ENCODE peak calls at places on chromosomes 13 and 19, in five cellular contexts. One of them, this sample, is unnamed.

GRCh38 chr13:106302011-106302410 is 233.5 kb downstream of the EFNB2 start:
- DNase-seq in body of pancreas: no peak
- DNase-seq in mesenchymal stem cell: no peak
- DNase-seq in neuronal stem cell: no peak
- DNase-seq in AG04450: no peak
- DNase-seq in this sample: no peak

GRCh38 chr13:105972306-105972721 is 563.1 kb downstream of the EFNB2 start:
- DNase-seq in body of pancreas: no peak
- DNase-seq in mesenchymal stem cell: no peak
- DNase-seq in neuronal stem cell: no peak
- DNase-seq in AG04450: no peak
- DNase-seq in this sample: no peak

GRCh38 chr13:75789451-75790197 is 153.5 kb downstream of the LMO7 start:
- DNase-seq in body of pancreas: no peak
- DNase-seq in mesenchymal stem cell: no peak
- DNase-seq in neuronal stem cell: no peak
- DNase-seq in AG04450: no peak
- DNase-seq in this sample: no peak

GRCh38 chr13:102606537-102607309 is 9.9 kb downstream of the TPP2 start:
- DNase-seq in body of pancreas: no peak
- DNase-seq in mesenchymal stem cell: no peak
- DNase-seq in neuronal stem cell: no peak
- DNase-seq in AG04450: no peak
- DNase-seq in this sample: no peak

GRCh38 chr13:103638706-103639105 is 572.5 kb upstream of the SLC10A2 start:
- DNase-seq in body of pancreas: no peak
- DNase-seq in mesenchymal stem cell: no peak
- DNase-seq in neuronal stem cell: no peak
- DNase-seq in AG04450: no peak
- DNase-seq in this sample: no peak

GRCh38 chr19:17405250-17406038 is at the start of gene BST2:
- DNase-seq in body of pancreas: peak
- DNase-seq in mesenchymal stem cell: peak
- DNase-seq in neuronal stem cell: no peak
- DNase-seq in AG04450: no peak
- DNase-seq in this sample: peak

GRCh38 chr19:5617080-5617479 is 5.5 kb downstream of the SAFB2 start:
- DNase-seq in body of pancreas: no peak
- DNase-seq in mesenchymal stem cell: no peak
- DNase-seq in neuronal stem cell: no peak
- DNase-seq in AG04450: no peak
- DNase-seq in this sample: no peak

GRCh38 chr13:113305208-113305607 is 8.2 kb downstream of the LAMP1 start:
- DNase-seq in body of pancreas: no peak
- DNase-seq in mesenchymal stem cell: peak
- DNase-seq in neuronal stem cell: no peak
- DNase-seq in AG04450: no peak
- DNase-seq in this sample: no peak

GRCh38 chr19:1868971-1869370 is 5.6 kb upstream of the KLF16 start:
- DNase-seq in body of pancreas: no peak
- DNase-seq in mesenchymal stem cell: no peak
- DNase-seq in neuronal stem cell: no peak
- DNase-seq in AG04450: no peak
- DNase-seq in this sample: no peak

GRCh38 chr19:2446390-2446789 is 10.4 kb downstream of the LMNB2 start:
- DNase-seq in body of pancreas: no peak
- DNase-seq in mesenchymal stem cell: no peak
- DNase-seq in neuronal stem cell: no peak
- DNase-seq in AG04450: no peak
- DNase-seq in this sample: peak

GRCh38 chr19:42942187-42942789 is 5.3 kb upstream of the PSG7 start:
- DNase-seq in body of pancreas: no peak
- DNase-seq in mesenchymal stem cell: no peak
- DNase-seq in neuronal stem cell: no peak
- DNase-seq in AG04450: no peak
- DNase-seq in this sample: no peak

GRCh38 chr19:51572908-51573307 is 1.8 kb downstream of the ZNF175 start:
- DNase-seq in body of pancreas: no peak
- DNase-seq in mesenchymal stem cell: peak
- DNase-seq in neuronal stem cell: no peak
- DNase-seq in AG04450: peak
- DNase-seq in this sample: no peak

GRCh38 chr13:33283195-33283910 is 2.2 kb downstream of the STARD13 start:
- DNase-seq in body of pancreas: no peak
- DNase-seq in mesenchymal stem cell: no peak
- DNase-seq in neuronal stem cell: no peak
- DNase-seq in AG04450: no peak
- DNase-seq in this sample: no peak

GRCh38 chr13:46962286-46962941 is 65.6 kb upstream of the HTR2A start:
- DNase-seq in body of pancreas: no peak
- DNase-seq in mesenchymal stem cell: peak
- DNase-seq in neuronal stem cell: no peak
- DNase-seq in AG04450: no peak
- DNase-seq in this sample: peak

GRCh38 chr13:64061649-64062048 is 2646.0 kb upstream of the PCDH20 start:
- DNase-seq in body of pancreas: no peak
- DNase-seq in mesenchymal stem cell: no peak
- DNase-seq in neuronal stem cell: no peak
- DNase-seq in AG04450: no peak
- DNase-seq in this sample: no peak

GRCh38 chr19:3683405-3683865 is 16.8 kb downstream of the PIP5K1C start:
- DNase-seq in body of pancreas: no peak
- DNase-seq in mesenchymal stem cell: peak
- DNase-seq in neuronal stem cell: no peak
- DNase-seq in AG04450: no peak
- DNase-seq in this sample: no peak

GRCh38 chr13:36673352-36673751 is 468 bp upstream of the SERTM1 start:
- DNase-seq in body of pancreas: no peak
- DNase-seq in mesenchymal stem cell: no peak
- DNase-seq in neuronal stem cell: no peak
- DNase-seq in AG04450: no peak
- DNase-seq in this sample: no peak

GRCh38 chr13:113076681-113077401 is 28.8 kb upstream of the F7 start:
- DNase-seq in body of pancreas: no peak
- DNase-seq in mesenchymal stem cell: no peak
- DNase-seq in neuronal stem cell: no peak
- DNase-seq in AG04450: no peak
- DNase-seq in this sample: no peak

GRCh38 chr19:46955114-46955812 is 64.4 kb upstream of the NPAS1 start:
- DNase-seq in body of pancreas: no peak
- DNase-seq in mesenchymal stem cell: peak
- DNase-seq in neuronal stem cell: no peak
- DNase-seq in AG04450: no peak
- DNase-seq in this sample: no peak

GRCh38 chr13:67392014-67392413 is 161.9 kb upstream of the PCDH9 start:
- DNase-seq in body of pancreas: no peak
- DNase-seq in mesenchymal stem cell: no peak
- DNase-seq in neuronal stem cell: no peak
- DNase-seq in AG04450: no peak
- DNase-seq in this sample: no peak

GRCh38 chr13:64709079-64709478 is 2521.1 kb downstream of the PCDH9 start:
- DNase-seq in body of pancreas: no peak
- DNase-seq in mesenchymal stem cell: peak
- DNase-seq in neuronal stem cell: no peak
- DNase-seq in AG04450: no peak
- DNase-seq in this sample: no peak

GRCh38 chr13:112619730-112620639 is 32.0 kb upstream of the TUBGCP3 start:
- DNase-seq in body of pancreas: no peak
- DNase-seq in mesenchymal stem cell: peak
- DNase-seq in neuronal stem cell: peak
- DNase-seq in AG04450: no peak
- DNase-seq in this sample: no peak

GRCh38 chr19:13978721-13979191 is 26.4 kb downstream of the DCAF15 start:
- DNase-seq in body of pancreas: no peak
- DNase-seq in mesenchymal stem cell: peak
- DNase-seq in neuronal stem cell: peak
- DNase-seq in AG04450: no peak
- DNase-seq in this sample: no peak

GRCh38 chr19:2532252-2533071 is 56.5 kb downstream of the GADD45B start:
- DNase-seq in body of pancreas: peak
- DNase-seq in mesenchymal stem cell: peak
- DNase-seq in neuronal stem cell: no peak
- DNase-seq in AG04450: no peak
- DNase-seq in this sample: peak

GRCh38 chr13:104086759-104087158 is 1020.5 kb upstream of the SLC10A2 start:
- DNase-seq in body of pancreas: no peak
- DNase-seq in mesenchymal stem cell: peak
- DNase-seq in neuronal stem cell: no peak
- DNase-seq in AG04450: no peak
- DNase-seq in this sample: no peak

GRCh38 chr13:40922437-40923040 is 96.6 kb downstream of the ELF1 start:
- DNase-seq in body of pancreas: no peak
- DNase-seq in mesenchymal stem cell: no peak
- DNase-seq in neuronal stem cell: peak
- DNase-seq in AG04450: no peak
- DNase-seq in this sample: no peak

GRCh38 chr13:31361673-31362072 is 161.9 kb downstream of the B3GLCT start:
- DNase-seq in body of pancreas: no peak
- DNase-seq in mesenchymal stem cell: no peak
- DNase-seq in neuronal stem cell: no peak
- DNase-seq in AG04450: no peak
- DNase-seq in this sample: no peak

GRCh38 chr19:3184847-3185481 is 766 bp upstream of the NCLN start:
- DNase-seq in body of pancreas: peak
- DNase-seq in mesenchymal stem cell: no peak
- DNase-seq in neuronal stem cell: no peak
- DNase-seq in AG04450: no peak
- DNase-seq in this sample: no peak